ENCODE peak calls at places on chromosomes 2 and 18, in nine cellular contexts. G, C, E, M, J, S, D, L and O are unnamed samples.

GRCh38 chr2:147913701-147914480 is 69.1 kb downstream of the ACVR2A start:
- DNase-seq in M (no peak), G (no peak), E (no peak), D (no peak), J (peak; percentile 7), C (no peak), L (no peak), S (no peak), O (no peak)

GRCh38 chr2:18378020-18378653 is 182.3 kb downstream of the RDH14 start:
- DNase-seq in J (peak; percentile 46), D (peak; percentile 23), S (no peak), G (no peak), L (peak; percentile 53), M (peak; percentile 54), C (no peak), E (no peak), O (no peak)

GRCh38 chr2:189679224-189679623 is 4.8 kb downstream of the ANKAR start:
- DNase-seq in M (no peak), D (no peak), L (no peak), C (no peak), S (no peak), G (no peak), J (no peak), E (no peak), O (no peak)

GRCh38 chr2:215635788-215636139 is 199.9 kb upstream of the FN1 start:
- DNase-seq in L (no peak), S (no peak), D (no peak), G (no peak), E (no peak), M (no peak), J (no peak), C (no peak), O (no peak)

GRCh38 chr2:134836986-134837385 is 1.4 kb upstream of the ACMSD start:
- DNase-seq in J (no peak), G (no peak), C (no peak), M (no peak), E (no peak), S (no peak), L (no peak), D (peak; percentile 90), O (no peak)

GRCh38 chr2:3301001-3301400 is 76.6 kb downstream of the EIPR1 start:
- DNase-seq in D (no peak), M (no peak), J (no peak), L (no peak), E (no peak), C (no peak), S (no peak), G (no peak), O (no peak)

GRCh38 chr2:152336103-152336853 is 1.3 kb downstream of the FMNL2 start:
- DNase-seq in G (no peak), S (peak; percentile 87), L (peak; percentile 65), M (peak; percentile 33), C (peak; percentile 24), J (peak; percentile 67), E (no peak), D (no peak), O (no peak)

GRCh38 chr2:109386004-109386695 is 227.6 kb downstream of the SEPTIN10 start:
- DNase-seq in C (no peak), L (no peak), E (no peak), G (no peak), S (peak; percentile 45), D (no peak), M (no peak), J (no peak), O (no peak)

GRCh38 chr18:48875942-48876511 is 74.7 kb downstream of the SMAD7 start:
- DNase-seq in L (no peak), E (no peak), G (no peak), J (no peak), C (no peak), M (no peak), D (no peak), S (peak; percentile 67), O (no peak)

GRCh38 chr18:28791101-28791500 is 614.2 kb upstream of the CDH2 start:
- DNase-seq in E (no peak), J (no peak), L (no peak), S (no peak), D (no peak), G (no peak), C (no peak), M (no peak), O (no peak)

GRCh38 chr2:240615830-240616547 is 9.3 kb upstream of the GPR35 start:
- DNase-seq in S (no peak), C (no peak), E (no peak), L (peak; percentile 45), M (no peak), J (no peak), G (no peak), D (no peak), O (no peak)

GRCh38 chr2:6412533-6413085 is 453.1 kb downstream of the CMPK2 start:
- DNase-seq in S (no peak), L (no peak), J (no peak), E (no peak), D (no peak), G (no peak), C (no peak), M (no peak), O (no peak)

GRCh38 chr2:110149330-110150220 is 34.0 kb upstream of the MALL start:
- DNase-seq in M (peak; percentile 27), S (no peak), E (no peak), L (no peak), D (no peak), J (no peak), C (no peak), G (no peak), O (no peak)

GRCh38 chr2:204695506-204695905 is 150.2 kb downstream of the PARD3B start:
- DNase-seq in E (no peak), C (no peak), M (no peak), G (no peak), J (no peak), L (no peak), S (no peak), D (peak; percentile 16), O (no peak)

GRCh38 chr2:54558188-54558975 is 102.3 kb downstream of the SPTBN1 start:
- DNase-seq in C (peak; percentile 37), M (peak; percentile 61), D (no peak), L (peak; percentile 89), E (peak; percentile 15), J (peak; percentile 89), G (peak; percentile 43), S (peak; percentile 68), O (peak; percentile 50)

GRCh38 chr2:64634338-64635267 is 19.1 kb downstream of the SERTAD2 start:
- DNase-seq in D (no peak), E (no peak), C (no peak), G (no peak), J (peak; percentile 82), S (no peak), L (peak; percentile 62), M (no peak), O (no peak)

GRCh38 chr2:64638502-64639120 is 15.1 kb downstream of the SERTAD2 start:
- DNase-seq in M (no peak), J (no peak), L (no peak), D (no peak), G (no peak), E (no peak), S (no peak), C (no peak), O (no peak)

GRCh38 chr2:64637000-64637628 is 16.6 kb downstream of the SERTAD2 start:
- DNase-seq in J (peak; percentile 75), E (no peak), S (no peak), D (no peak), M (no peak), G (no peak), C (no peak), L (peak; percentile 79), O (no peak)

GRCh38 chr2:64637931-64638330 is 15.8 kb downstream of the SERTAD2 start:
- DNase-seq in C (no peak), S (no peak), G (no peak), M (no peak), E (no peak), D (no peak), L (no peak), J (peak; percentile 65), O (no peak)

DNA sequence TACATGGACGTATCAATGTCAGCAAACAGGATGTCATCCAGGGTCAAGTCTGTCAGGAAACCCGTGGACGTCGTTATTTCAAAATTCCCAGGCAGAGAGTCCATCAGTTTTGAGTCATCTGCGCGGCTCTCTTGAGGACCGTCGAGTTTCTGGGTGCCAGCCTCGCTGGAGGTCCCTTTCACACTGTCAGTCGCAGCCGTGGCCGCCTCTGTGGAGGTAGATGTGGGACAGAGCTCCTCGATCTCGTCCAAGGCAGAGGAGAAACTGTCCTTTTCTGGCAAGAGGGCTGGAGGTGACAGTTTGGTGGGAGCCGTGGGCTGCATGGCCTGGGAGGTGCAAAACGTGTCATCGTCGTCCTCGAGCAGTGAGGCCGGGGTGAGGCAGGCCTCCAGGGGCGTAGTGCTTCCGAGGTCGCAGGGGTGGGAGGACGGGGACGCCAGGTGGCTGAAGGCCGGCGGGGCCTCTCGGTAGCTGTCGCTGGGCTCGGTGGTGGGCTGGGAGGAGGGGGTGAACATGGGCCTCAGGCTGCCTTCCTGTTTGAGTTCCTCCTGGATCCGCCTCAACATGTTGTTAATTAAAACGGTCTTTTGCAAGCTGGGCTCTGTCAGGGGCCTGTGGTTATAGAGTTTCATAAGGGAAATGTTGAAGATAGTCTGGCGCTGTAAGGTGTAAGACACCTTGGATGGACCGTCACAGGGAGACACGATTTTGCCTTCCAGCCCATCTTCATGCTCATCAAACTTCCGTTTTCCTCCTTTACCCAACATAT is 17.4 kb downstream of the SERTAD2 start:
- DNase-seq in L (peak; percentile 64), S (no peak), M (no peak), C (no peak), E (no peak), G (no peak), D (no peak), J (peak; percentile 97), O (no peak)
- TF ChIP-seq CTCF in L (no peak), S (no peak), M (no peak), C (no peak), E (no peak), G (no peak), D (no peak), J (no peak), O (no peak)

GRCh38 chr2:33765122-33765521 is 166.0 kb upstream of the FAM98A start:
- DNase-seq in J (no peak), G (no peak), E (no peak), M (no peak), D (no peak), C (no peak), L (no peak), S (no peak), O (no peak)
- TF ChIP-seq CTCF in J (no peak), G (no peak), E (no peak), M (no peak), D (no peak), C (no peak), L (no peak), S (no peak), O (no peak)

GRCh38 chr2:198928026-198928425 is 529.7 kb downstream of the SATB2 start:
- DNase-seq in M (no peak), S (no peak), J (no peak), D (no peak), E (no peak), G (no peak), L (no peak), C (no peak), O (no peak)

GRCh38 chr2:198930170-198930569 is 527.6 kb downstream of the SATB2 start:
- DNase-seq in J (peak; percentile 11), M (no peak), D (no peak), E (no peak), L (peak; percentile 51), C (no peak), G (no peak), S (no peak), O (no peak)
- TF ChIP-seq CTCF in J (peak; percentile 17), M (no peak), D (peak; percentile 16), E (no peak), L (peak; percentile 19), C (no peak), G (no peak), S (no peak), O (no peak)

GRCh38 chr18:3481696-3482210 is 31.8 kb downstream of the TGIF1 start:
- DNase-seq in D (no peak), C (no peak), E (no peak), J (peak; percentile 47), M (peak; percentile 28), L (peak; percentile 59), S (no peak), G (no peak), O (no peak)
- TF ChIP-seq CTCF in D (peak; percentile 53), C (peak; percentile 41), E (no peak), J (peak; percentile 66), M (peak; percentile 28), L (peak; percentile 49), S (peak; percentile 25), G (peak; percentile 48), O (no peak)